ENCODE peak calls at places on chromosomes 16 and 17, in eight cellular contexts. M is mammary epithelial cell, P is heart right ventricle, O is HepG2, R is ascending aorta, S is AG04450, Y is thoracic aorta, U is upper lobe of left lung. K is an unnamed sample. For H3K9me3, the result is how much of the 10 kb centered on the place peaks cover.

GRCh38 chr17:69361156-69361555 is 34.2 kb upstream of the ABCA5 start:
- DNase-seq in M (no peak), P (no peak), O (no peak), R (no peak), S (no peak), Y (no peak), U (no peak), K (no peak)

GRCh38 chr17:27976331-27976730 is 66.1 kb upstream of the NLK start:
- DNase-seq in M (no peak), P (no peak), O (no peak), R (no peak), S (no peak), Y (no peak), U (no peak), K (no peak)

GRCh38 chr17:66542183-66542966 is 240.0 kb downstream of the PRKCA start:
- DNase-seq in M (peak), P (no peak), O (no peak), R (no peak), S (no peak), Y (no peak), U (no peak), K (no peak)

GRCh38 chr16:48099455-48099854 is 56.3 kb downstream of the ABCC12 start:
- DNase-seq in M (no peak), P (peak), O (no peak), R (no peak), S (no peak), Y (no peak), U (no peak), K (no peak)

GRCh38 chr17:66682293-66682692 is 152.6 kb upstream of the CACNG5 start:
- DNase-seq in M (no peak), P (peak), O (no peak), R (no peak), S (no peak), Y (no peak), U (no peak), K (no peak)

GRCh38 chr16:62853887-62854286 is 817.6 kb upstream of the CDH8 start:
- DNase-seq in M (peak), P (no peak), O (no peak), R (no peak), S (no peak), Y (no peak), U (no peak), K (no peak)

GRCh38 chr17:32604966-32605365 is 118.2 kb downstream of the CDK5R1 start:
- DNase-seq in M (no peak), P (no peak), O (peak), R (no peak), S (no peak), Y (no peak), U (no peak), K (no peak)

GRCh38 chr17:55458977-55459376 is 37.3 kb upstream of the MMD start:
- DNase-seq in M (peak), P (no peak), O (no peak), R (no peak), S (no peak), Y (no peak), U (no peak), K (no peak)

GRCh38 chr17:17757944-17758343 is 76.7 kb downstream of the RAI1 start:
- DNase-seq in M (no peak), P (no peak), O (no peak), R (no peak), S (no peak), Y (no peak), U (no peak), K (no peak)

GRCh38 chr16:8600144-8600856 is 10.0 kb upstream of the TMEM114 start:
- DNase-seq in M (no peak), P (no peak), O (no peak), R (no peak), S (no peak), Y (no peak), U (no peak), K (no peak)

GRCh38 chr16:57981636-57982035 is 10.7 kb upstream of the CNGB1 start:
- DNase-seq in M (no peak), P (no peak), O (no peak), R (no peak), S (no peak), Y (no peak), U (no peak), K (no peak)

GRCh38 chr17:6070280-6070894 is at the start of gene WSCD1:
- DNase-seq in M (no peak), P (no peak), O (no peak), R (no peak), S (no peak), Y (no peak), U (no peak), K (no peak)

GRCh38 chr17:82959242-82959930 is 119.6 kb upstream of the ZNF750 start:
- DNase-seq in M (no peak), P (no peak), O (no peak), R (no peak), S (no peak), Y (no peak), U (no peak), K (no peak)

GRCh38 chr17:45782889-45783592 is 1.1 kb upstream of the CRHR1 start:
- DNase-seq in M (no peak), P (no peak), O (no peak), R (no peak), S (no peak), Y (no peak), U (no peak), K (no peak)

GRCh38 chr17:79982986-79983385 is 52.7 kb downstream of the TBC1D16 start:
- DNase-seq in M (no peak), P (no peak), O (no peak), R (no peak), S (no peak), Y (no peak), U (no peak), K (no peak)

GRCh38 chr16:3036726-3037315 is at the start of gene BICDL2:
- DNase-seq in M (no peak), P (no peak), O (no peak), R (no peak), S (no peak), Y (no peak), U (peak), K (no peak)

GRCh38 chr16:11575223-11575589 is 11.5 kb downstream of the LITAF start:
- DNase-seq in M (no peak), P (no peak), O (no peak), R (no peak), S (no peak), Y (no peak), U (no peak), K (no peak)

GRCh38 chr16:9370071-9370491 is 278.6 kb downstream of the HAPSTR1 start:
- DNase-seq in M (no peak), P (peak), O (no peak), R (no peak), S (no peak), Y (no peak), U (no peak), K (no peak)

GRCh38 chr16:89140981-89141883 is 30.3 kb upstream of the CDH15 start:
- DNase-seq in M (no peak), P (no peak), O (no peak), R (no peak), S (no peak), Y (no peak), U (no peak), K (no peak)

GRCh38 chr17:67922503-67922902 is 73.8 kb downstream of the C17orf58 start:
- DNase-seq in M (no peak), P (no peak), O (no peak), R (no peak), S (no peak), Y (no peak), U (no peak), K (no peak)

GRCh38 chr17:82932146-82933005 is 92.6 kb upstream of the ZNF750 start:
- DNase-seq in M (no peak), P (no peak), O (no peak), R (no peak), S (peak), Y (no peak), U (peak), K (no peak)

GRCh38 chr17:35871415-35871814 is 2.7 kb upstream of the HEATR9 start:
- DNase-seq in M (no peak), P (no peak), O (no peak), R (no peak), S (no peak), Y (no peak), U (no peak), K (no peak)

GRCh38 chr16:31734265-31734664 is 139.3 kb upstream of the ZNF267 start:
- DNase-seq in M (no peak), P (no peak), O (no peak), R (no peak), S (no peak), Y (no peak), U (no peak), K (no peak)
- H3K9me3 ChIP-seq in M (under half), P (half or more), O (under half), R (half or more), S (under half), Y (under half), U (half or more), K (under half)

DNA sequence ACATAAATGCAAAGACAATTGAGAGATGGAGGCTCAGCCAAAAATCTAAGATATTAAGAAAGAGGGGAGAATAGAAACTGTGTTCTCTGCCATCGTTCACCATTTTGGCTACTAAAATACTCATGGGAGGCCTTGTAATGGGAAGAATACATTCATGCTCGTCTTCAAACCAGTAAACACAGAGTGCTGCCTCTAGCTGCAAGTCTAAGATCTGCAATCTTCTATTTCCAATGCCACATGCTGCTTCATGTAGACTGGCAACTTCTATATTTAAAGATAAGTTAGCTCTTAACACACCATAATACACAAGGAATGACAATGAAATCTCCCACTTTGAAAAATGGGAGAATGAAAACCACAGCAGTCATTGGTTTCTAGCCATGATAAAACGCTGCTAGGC is 387.3 kb downstream of the HS3ST3B1 start:
- DNase-seq in M (no peak), P (no peak), O (no peak), R (no peak), S (no peak), Y (no peak), U (no peak), K (no peak)
- TF ChIP-seq CTCF in M (peak), P (no peak), O (peak), R (no peak), S (no peak), Y (no peak), U (no peak), K (no peak)

GRCh38 chr16:85648782-85649181 is 35.7 kb downstream of the GSE1 start:
- DNase-seq in M (no peak), P (no peak), O (no peak), R (no peak), S (no peak), Y (no peak), U (no peak), K (no peak)
- H3K9me3 ChIP-seq in M (under half), P (under half), O (under half), R (under half), S (under half), Y (under half), U (under half), K (under half)

GRCh38 chr17:11909348-11909747 is 87.9 kb downstream of the ZNF18 start:
- DNase-seq in M (no peak), P (no peak), O (no peak), R (no peak), S (no peak), Y (no peak), U (no peak), K (no peak)
- TF ChIP-seq CTCF in M (peak), P (no peak), O (peak), R (no peak), S (no peak), Y (no peak), U (no peak), K (no peak)

K was measured in esophagus squamous epithelium.